ENCODE peak calls at places on chromosomes 1 and 21, in seven cellular contexts. R, P, W, K, C, M and A are unnamed samples.

GRCh38 chr1:109995536-109995935 is 11.0 kb downstream of the AHCYL1 start:
- DNase-seq in R (no peak), P (peak), W (no peak), K (no peak), C (no peak), M (peak), A (no peak)

GRCh38 chr21:16134134-16134533 is 404.4 kb downstream of the USP25 start:
- DNase-seq in R (no peak), P (no peak), W (no peak), K (no peak), C (no peak), M (no peak), A (no peak)

GRCh38 chr1:182331412-182331811 is 60.2 kb downstream of the GLUL start:
- DNase-seq in R (no peak), P (no peak), W (no peak), K (no peak), C (no peak), M (no peak), A (no peak)

GRCh38 chr21:37682908-37683307 is 233.3 kb downstream of the KCNJ6 start:
- DNase-seq in R (no peak), P (no peak), W (no peak), K (no peak), C (no peak), M (no peak), A (no peak)

GRCh38 chr1:94329986-94330385 is 88.2 kb upstream of the ABCD3 start:
- DNase-seq in R (no peak), P (no peak), W (peak), K (no peak), C (peak), M (peak), A (no peak)

GRCh38 chr1:56550132-56550531 is 29.2 kb downstream of the PLPP3 start:
- DNase-seq in R (no peak), P (no peak), W (no peak), K (no peak), C (no peak), M (no peak), A (no peak)

GRCh38 chr1:203229471-203230178 is at the start of gene CHIT1:
- DNase-seq in R (no peak), P (no peak), W (peak), K (no peak), C (no peak), M (no peak), A (no peak)

GRCh38 chr1:107682467-107682866 is 282.5 kb downstream of the VAV3 start:
- DNase-seq in R (no peak), P (peak), W (no peak), K (no peak), C (no peak), M (peak), A (no peak)

GRCh38 chr1:65165269-65166002 is 17.4 kb downstream of the AK4 start:
- DNase-seq in R (peak), P (no peak), W (no peak), K (no peak), C (no peak), M (no peak), A (peak)

GRCh38 chr21:41997657-41998056 is 12.5 kb downstream of the ZBTB21 start:
- DNase-seq in R (no peak), P (no peak), W (no peak), K (no peak), C (no peak), M (no peak), A (no peak)

GRCh38 chr1:51515312-51515960 is 3.6 kb downstream of the EPS15 start:
- DNase-seq in R (peak), P (no peak), W (no peak), K (no peak), C (no peak), M (no peak), A (no peak)

GRCh38 chr1:53078333-53079101 is 16.5 kb downstream of the PODN start:
- DNase-seq in R (no peak), P (no peak), W (no peak), K (peak), C (no peak), M (no peak), A (no peak)

GRCh38 chr1:207959995-207960745 is 49.2 kb upstream of the CD34 start:
- DNase-seq in R (no peak), P (no peak), W (no peak), K (no peak), C (no peak), M (no peak), A (no peak)
- H3K4me3 ChIP-seq in R (no peak), P (no peak), W (no peak), K (no peak), C (no peak), M (no peak), A (no peak)

GRCh38 chr1:192906334-192906733 is 97.5 kb downstream of the RGS2 start:
- DNase-seq in R (no peak), P (no peak), W (no peak), K (no peak), C (no peak), M (no peak), A (no peak)
- TF ChIP-seq CTCF in R (no peak), P (no peak), W (no peak), K (no peak), C (no peak), M (no peak), A (no peak)

GRCh38 chr1:160625321-160625720 is 21.5 kb downstream of the SLAMF1 start:
- DNase-seq in R (no peak), P (no peak), W (no peak), K (no peak), C (no peak), M (no peak), A (no peak)

GRCh38 chr1:160623860-160624259 is 23.0 kb downstream of the SLAMF1 start:
- DNase-seq in R (no peak), P (no peak), W (no peak), K (no peak), C (no peak), M (no peak), A (no peak)

GRCh38 chr1:160625725-160626498 is 20.9 kb downstream of the SLAMF1 start:
- DNase-seq in R (peak), P (no peak), W (no peak), K (no peak), C (no peak), M (no peak), A (no peak)

GRCh38 chr1:160622885-160623633 is 23.8 kb downstream of the SLAMF1 start:
- DNase-seq in R (no peak), P (no peak), W (no peak), K (no peak), C (no peak), M (no peak), A (no peak)

GRCh38 chr1:160624464-160624863 is 22.4 kb downstream of the SLAMF1 start:
- DNase-seq in R (no peak), P (no peak), W (no peak), K (no peak), C (no peak), M (no peak), A (no peak)
- H3K4me3 ChIP-seq in R (no peak), P (no peak), W (no peak), K (no peak), C (no peak), M (no peak), A (no peak)

DNA sequence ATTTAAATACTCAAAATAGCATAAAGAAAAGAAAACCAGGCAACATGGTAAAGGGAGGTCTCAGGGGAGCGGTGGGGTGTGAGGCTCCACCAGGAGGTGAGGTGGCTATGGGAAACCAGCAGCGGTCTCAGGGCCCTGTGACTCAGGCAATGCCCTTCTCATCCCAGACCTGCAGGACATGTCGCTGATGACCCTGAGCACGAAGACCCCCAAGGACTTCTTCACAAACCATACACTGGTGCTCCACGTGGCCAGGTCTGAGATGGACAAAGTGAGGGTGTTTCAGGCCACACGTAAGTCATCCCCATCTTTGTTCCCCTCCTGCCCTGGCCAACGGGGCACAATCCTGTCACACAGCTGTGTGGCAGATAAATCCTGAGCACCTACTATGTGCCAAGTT is 31.5 kb downstream of the PADI4 start:
- DNase-seq in R (no peak), P (no peak), W (no peak), K (peak), C (no peak), M (no peak), A (no peak)
- TF ChIP-seq CTCF in R (no peak), P (no peak), W (no peak), K (no peak), C (no peak), M (no peak), A (no peak)

GRCh38 chr1:201537467-201537866 is 1.5 kb upstream of the NAV1 start:
- DNase-seq in R (no peak), P (no peak), W (no peak), K (no peak), C (no peak), M (no peak), A (no peak)
- H3K4me3 ChIP-seq in R (no peak), P (no peak), W (no peak), K (no peak), C (no peak), M (no peak), A (no peak)

GRCh38 chr1:61950418-61950817 is 208.1 kb downstream of the PATJ start:
- DNase-seq in R (no peak), P (no peak), W (no peak), K (no peak), C (peak), M (peak), A (no peak)
- TF ChIP-seq CTCF in R (peak), P (peak), W (peak), K (peak), C (peak), M (peak), A (peak)